ENCODE peak calls at places on chromosome 13, in nine cellular contexts. U is A549, Q is sigmoid colon, T is tibial nerve, R is transverse colon, N is stomach, K is ovary, W is esophagus muscularis mucosa, D is suprapubic skin. X is an unnamed sample.

GRCh38 chr13:107730835-107731234 is 484.5 kb downstream of the LIG4 start:
- DNase-seq in U (no peak), N (no peak), Q (no peak), T (no peak), W (no peak), D (no peak), R (no peak), K (no peak), X (no peak)

GRCh38 chr13:46683879-46684278 is 113.1 kb downstream of the ESD start:
- DNase-seq in Q (no peak), U (no peak), W (no peak), T (no peak), N (no peak), K (no peak), D (no peak), R (no peak), X (no peak)

GRCh38 chr13:60583196-60583908 is 186.3 kb downstream of the TDRD3 start:
- DNase-seq in Q (no peak), U (no peak), D (no peak), K (no peak), R (no peak), W (no peak), T (peak; percentile 22), N (no peak), X (no peak)

GRCh38 chr13:80952158-80952557 is 611.2 kb upstream of the SPRY2 start:
- DNase-seq in R (no peak), U (no peak), K (no peak), W (no peak), T (no peak), N (no peak), D (no peak), Q (no peak), X (no peak)

GRCh38 chr13:21670883-21671792 is at the start of gene FGF9:
- DNase-seq in R (peak; percentile 87), Q (peak; percentile 76), W (no peak), N (peak; percentile 86), K (peak; percentile 74), U (peak; percentile 69), T (no peak), D (no peak), X (peak; percentile 96)

GRCh38 chr13:99737456-99737855 is 234.1 kb downstream of the ZIC5 start:
- DNase-seq in Q (no peak), N (peak; percentile 2), K (no peak), U (no peak), W (no peak), R (no peak), D (no peak), T (no peak), X (no peak)

GRCh38 chr13:97934590-97934989 is 18.9 kb upstream of the IPO5 start:
- DNase-seq in W (no peak), K (no peak), U (no peak), Q (no peak), D (no peak), N (no peak), R (no peak), T (no peak), X (no peak)

GRCh38 chr13:66348745-66349720 is 881.1 kb downstream of the PCDH9 start:
- DNase-seq in Q (no peak), D (no peak), N (no peak), T (no peak), W (no peak), U (peak; percentile 49), K (no peak), R (no peak), X (peak; percentile 31)

GRCh38 chr13:97367427-97367826 is 66.5 kb upstream of the RAP2A start:
- DNase-seq in Q (peak; percentile 71), U (no peak), N (no peak), D (no peak), K (no peak), R (no peak), T (no peak), W (no peak), X (no peak)

GRCh38 chr13:111211789-111212516 is 96.8 kb downstream of the ARHGEF7 start:
- DNase-seq in W (no peak), N (no peak), R (no peak), D (no peak), Q (no peak), K (no peak), T (no peak), U (no peak), X (no peak)

GRCh38 chr13:39930544-39931444 is 275.3 kb downstream of the COG6 start:
- DNase-seq in Q (no peak), W (no peak), K (no peak), U (no peak), R (no peak), T (no peak), D (no peak), N (no peak), X (no peak)

GRCh38 chr13:44758595-44759221 is 182.6 kb upstream of the TSC22D1 start:
- DNase-seq in D (no peak), K (no peak), R (peak; percentile 20), Q (no peak), W (no peak), T (no peak), U (peak; percentile 40), N (no peak), X (no peak)

GRCh38 chr13:84870190-84870589 is 929.0 kb downstream of the SLITRK6 start:
- DNase-seq in N (no peak), R (no peak), D (no peak), K (no peak), W (no peak), T (no peak), Q (no peak), U (peak; percentile 7), X (no peak)

DNA sequence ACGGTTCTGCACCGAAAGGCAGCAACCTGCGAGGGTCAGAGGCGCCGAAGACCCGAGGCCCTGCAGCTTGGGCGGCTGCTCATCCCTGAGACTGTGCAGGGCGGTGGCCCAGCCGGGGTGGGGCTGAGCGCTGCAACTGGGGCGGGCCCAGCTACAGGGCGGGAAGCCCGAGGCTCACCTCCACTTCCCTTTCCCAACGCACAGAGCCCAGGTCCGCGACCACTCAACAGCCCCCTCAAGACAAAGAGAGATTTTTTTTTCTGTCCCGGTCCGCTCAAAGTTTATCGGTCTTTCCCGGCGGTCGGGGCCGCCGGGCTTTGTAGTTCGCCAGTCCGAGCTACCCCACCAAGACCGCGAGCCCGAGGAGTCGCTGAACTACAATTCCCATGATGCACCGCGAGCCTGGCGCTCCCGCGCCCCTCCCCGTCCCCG is 573 bp downstream of the KATNAL1 start:
- DNase-seq in D (peak; percentile 96), W (peak; percentile 98), T (peak; percentile 85), R (peak; percentile 95), U (peak; percentile 89), N (peak; percentile 92), Q (peak; percentile 97), K (peak; percentile 95), X (peak; percentile 95)
- TF ChIP-seq POLR2A in D (no peak), W (no peak), T (no peak), R (no peak), U (peak; percentile 24), N (no peak), Q (no peak), K (no peak), X (no peak)

DNA sequence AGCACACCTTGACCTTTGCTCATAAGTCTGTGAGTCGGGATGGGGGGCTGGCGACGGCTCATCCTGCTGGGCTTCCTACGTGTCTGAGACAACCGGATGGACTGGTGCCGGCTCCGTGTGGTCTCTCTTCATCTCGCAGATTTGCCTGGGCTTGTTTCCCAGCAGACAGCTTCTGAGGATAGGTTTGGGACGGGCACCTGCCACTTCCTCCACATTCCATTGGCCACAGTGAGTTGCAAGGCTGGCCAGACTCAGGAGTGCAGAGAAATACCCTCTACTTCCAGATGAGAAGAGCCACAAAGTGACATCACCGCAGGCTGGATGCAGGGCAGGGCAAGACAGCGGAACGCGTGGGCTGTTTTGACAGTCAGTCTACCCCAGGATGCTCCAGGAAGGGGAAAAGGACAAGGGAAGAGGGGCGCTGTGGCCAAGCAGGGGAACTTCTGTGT is 48.1 kb downstream of the IRS2 start:
- DNase-seq in Q (no peak), W (peak; percentile 62), U (no peak), D (no peak), N (no peak), T (no peak), K (no peak), R (no peak), X (no peak)
- TF ChIP-seq EP300 in Q (no peak), W (no peak), U (no peak), D (no peak), N (no peak), T (no peak), K (no peak), R (no peak), X (no peak)

DNA sequence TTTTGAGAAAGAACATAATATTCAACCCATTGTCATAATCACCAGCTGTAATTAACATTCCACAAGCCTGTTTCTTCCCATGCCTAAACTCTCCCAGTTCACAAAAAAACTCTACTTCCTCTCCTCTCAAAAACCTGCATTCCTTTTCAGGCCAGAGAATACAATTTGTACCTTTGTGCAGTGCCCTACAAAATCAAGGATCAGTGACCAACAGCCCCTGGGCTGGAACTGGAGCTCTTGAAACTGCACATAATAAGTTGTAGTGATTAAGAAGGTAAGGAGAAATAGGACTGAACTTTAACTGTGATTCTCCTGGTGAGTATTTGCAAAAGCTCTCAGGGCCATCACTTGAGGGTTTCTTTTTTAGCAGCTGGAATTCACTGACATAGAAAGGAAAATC is 472.7 kb downstream of the RFC3 start:
- DNase-seq in K (no peak), N (no peak), U (no peak), Q (no peak), D (no peak), T (no peak), W (no peak), R (no peak), X (no peak)
- H3K4me3 ChIP-seq in K (no peak overlapping the region), N (no peak overlapping the region), U (no peak overlapping the region), Q (no peak overlapping the region), D (no peak overlapping the region), T (no peak overlapping the region), W (no peak overlapping the region), R (no peak overlapping the region), X (no peak overlapping the region)

DNA sequence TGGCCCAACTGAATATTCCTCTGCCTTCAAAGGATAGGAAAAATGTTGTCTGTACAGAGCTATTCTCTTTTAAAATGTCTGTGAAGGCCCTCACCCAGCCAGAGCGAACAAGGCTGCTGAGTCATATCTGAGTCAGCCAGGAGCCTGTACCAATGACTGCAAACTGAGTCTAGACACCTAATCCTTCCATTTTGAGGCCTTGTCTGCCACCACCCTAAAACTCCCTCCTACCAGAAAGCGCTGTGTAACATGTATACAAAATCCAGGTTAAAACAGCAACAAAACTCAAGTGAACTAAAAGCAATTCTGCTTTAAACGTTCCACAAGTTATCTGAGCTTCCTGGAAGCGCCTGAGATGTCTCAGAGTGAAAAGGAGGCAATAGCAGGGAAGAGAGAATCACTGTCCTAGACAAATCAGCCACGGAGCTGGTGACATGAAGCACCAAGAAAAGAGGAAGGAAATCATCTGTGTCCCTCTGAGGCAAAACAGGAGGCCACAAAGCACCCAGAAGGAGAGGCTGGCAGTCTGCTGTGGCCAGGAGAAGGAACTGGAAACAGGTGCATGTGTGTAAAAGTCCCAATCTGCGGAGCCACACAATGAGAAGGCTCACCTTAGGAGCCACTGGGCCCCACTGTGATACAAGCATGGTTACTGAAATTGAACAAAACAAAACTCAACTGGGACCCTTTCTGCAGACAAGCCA is 10.2 kb downstream of the DHRS12 start:
- DNase-seq in T (no peak), K (no peak), N (no peak), U (peak; percentile 53), R (no peak), W (no peak), D (no peak), Q (peak; percentile 45), X (peak; percentile 45)
- TF ChIP-seq POLR2A in T (no peak), K (no peak), N (no peak), U (no peak), R (no peak), W (no peak), D (no peak), Q (no peak), X (no peak)

X was measured in upper lobe of left lung.